ENCODE peak calls at places on chromosome 16, in six cellular contexts. U is A549, B is GM12878, C is PC-9, H is H9, Y is keratinocyte. D is an unnamed sample.

GRCh38 chr16:64416232-64417010 is 705.4 kb downstream of the CDH11 start:
- DNase-seq in Y (no peak), U (no peak), C (no peak), H (no peak), B (no peak), D (peak)

GRCh38 chr16:8730335-8730915 is 56.0 kb downstream of the ABAT start:
- DNase-seq in C (no peak), H (no peak), U (no peak), Y (peak), B (no peak), D (no peak)

GRCh38 chr16:57167951-57168350 is 17.9 kb downstream of the PSME3IP1 start:
- DNase-seq in H (no peak), U (no peak), B (no peak), Y (no peak), C (peak), D (peak)

GRCh38 chr16:75087040-75087979 is 29.3 kb downstream of the LDHD start:
- DNase-seq in B (no peak), H (no peak), C (no peak), U (no peak), Y (no peak), D (no peak)

GRCh38 chr16:4140652-4141051 is 24.4 kb upstream of the ADCY9 start:
- DNase-seq in Y (no peak), C (no peak), H (no peak), B (peak), U (no peak), D (no peak)

GRCh38 chr16:4309102-4309832 is 6.6 kb upstream of the GLIS2 start:
- DNase-seq in U (no peak), C (no peak), B (no peak), Y (no peak), H (peak), D (peak)

GRCh38 chr16:60478810-60479209 is 1557.4 kb downstream of the CDH8 start:
- DNase-seq in Y (no peak), C (no peak), U (no peak), B (no peak), H (no peak), D (no peak)

GRCh38 chr16:2476741-2477140 is 1.8 kb downstream of the TBC1D24 start:
- DNase-seq in H (no peak), C (no peak), B (no peak), U (no peak), Y (no peak), D (no peak)

GRCh38 chr16:3147046-3147756 is 12.4 kb downstream of the ZNF213 start:
- DNase-seq in C (peak), U (no peak), B (no peak), H (peak), Y (no peak), D (no peak)

GRCh38 chr16:17229766-17230165 is 241.0 kb downstream of the XYLT1 start:
- DNase-seq in Y (peak), B (no peak), U (no peak), H (no peak), C (no peak), D (no peak)

GRCh38 chr16:72990003-72990521 is 57.9 kb downstream of the ZFHX3 start:
- DNase-seq in C (peak), B (no peak), Y (peak), U (peak), H (no peak), D (no peak)

GRCh38 chr16:78794581-78795300 is 695.3 kb downstream of the WWOX start:
- DNase-seq in B (no peak), U (no peak), C (no peak), H (no peak), Y (no peak), D (no peak)

GRCh38 chr16:27708651-27709050 is 158.7 kb downstream of the KATNIP start:
- DNase-seq in Y (no peak), B (no peak), H (no peak), U (no peak), C (no peak), D (no peak)

GRCh38 chr16:26542198-26542597 is 524.5 kb upstream of the C16orf82 start:
- DNase-seq in B (no peak), H (no peak), Y (no peak), U (no peak), C (no peak), D (no peak)

GRCh38 chr16:30889721-30890120 is 4.2 kb downstream of the BCL7C start:
- DNase-seq in C (no peak), U (no peak), H (no peak), Y (no peak), B (no peak), D (no peak)

GRCh38 chr16:3769013-3769412 is 51.7 kb upstream of the TRAP1 start:
- DNase-seq in U (no peak), H (peak), C (no peak), B (no peak), Y (no peak), D (no peak)

GRCh38 chr16:31409433-31409832 is 16.3 kb downstream of the ITGAD start:
- DNase-seq in H (no peak), U (no peak), B (no peak), Y (no peak), C (peak), D (no peak)

DNA sequence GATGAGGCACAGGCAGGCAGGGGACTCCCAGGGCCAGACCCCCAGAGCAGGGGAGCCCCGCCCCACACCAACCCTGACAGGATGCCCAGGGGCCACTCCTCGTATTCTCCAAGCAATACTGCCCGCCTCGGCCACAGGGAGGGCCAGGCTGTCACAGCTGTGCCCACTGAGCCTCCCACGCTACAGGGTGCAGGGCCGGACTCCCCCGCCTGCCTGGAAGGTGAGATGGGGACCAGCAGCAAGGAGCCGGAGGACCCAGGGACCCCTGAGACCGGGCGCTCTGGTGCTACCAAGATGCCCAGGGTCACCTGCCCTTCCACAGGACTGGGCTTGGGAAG is 18.8 kb upstream of the ZFPM1 start:
- DNase-seq in H (no peak), B (no peak), C (no peak), Y (no peak), U (no peak), D (no peak)
- TF ChIP-seq CTCF in H (no peak), B (no peak), C (no peak), Y (no peak), U (no peak), D (no peak)

GRCh38 chr16:11472410-11472809 is 114.3 kb downstream of the LITAF start:
- DNase-seq in B (no peak), U (no peak), C (no peak), Y (no peak), H (no peak), D (no peak)

GRCh38 chr16:11474617-11475291 is 112.0 kb downstream of the LITAF start:
- DNase-seq in B (no peak), Y (no peak), C (peak), U (no peak), H (no peak), D (no peak)

GRCh38 chr16:11472851-11473250 is 113.9 kb downstream of the LITAF start:
- DNase-seq in H (no peak), Y (no peak), B (no peak), C (no peak), U (no peak), D (no peak)

GRCh38 chr16:11471548-11471947 is 115.2 kb downstream of the LITAF start:
- DNase-seq in Y (no peak), B (no peak), C (no peak), U (no peak), H (no peak), D (no peak)

GRCh38 chr16:11473728-11474127 is 113.0 kb downstream of the LITAF start:
- DNase-seq in H (no peak), C (no peak), B (no peak), U (no peak), Y (no peak), D (peak)
- H3K4me2 ChIP-seq in H (no peak), C (no peak), B (no peak), U (peak), Y (no peak), D (peak)

DNA sequence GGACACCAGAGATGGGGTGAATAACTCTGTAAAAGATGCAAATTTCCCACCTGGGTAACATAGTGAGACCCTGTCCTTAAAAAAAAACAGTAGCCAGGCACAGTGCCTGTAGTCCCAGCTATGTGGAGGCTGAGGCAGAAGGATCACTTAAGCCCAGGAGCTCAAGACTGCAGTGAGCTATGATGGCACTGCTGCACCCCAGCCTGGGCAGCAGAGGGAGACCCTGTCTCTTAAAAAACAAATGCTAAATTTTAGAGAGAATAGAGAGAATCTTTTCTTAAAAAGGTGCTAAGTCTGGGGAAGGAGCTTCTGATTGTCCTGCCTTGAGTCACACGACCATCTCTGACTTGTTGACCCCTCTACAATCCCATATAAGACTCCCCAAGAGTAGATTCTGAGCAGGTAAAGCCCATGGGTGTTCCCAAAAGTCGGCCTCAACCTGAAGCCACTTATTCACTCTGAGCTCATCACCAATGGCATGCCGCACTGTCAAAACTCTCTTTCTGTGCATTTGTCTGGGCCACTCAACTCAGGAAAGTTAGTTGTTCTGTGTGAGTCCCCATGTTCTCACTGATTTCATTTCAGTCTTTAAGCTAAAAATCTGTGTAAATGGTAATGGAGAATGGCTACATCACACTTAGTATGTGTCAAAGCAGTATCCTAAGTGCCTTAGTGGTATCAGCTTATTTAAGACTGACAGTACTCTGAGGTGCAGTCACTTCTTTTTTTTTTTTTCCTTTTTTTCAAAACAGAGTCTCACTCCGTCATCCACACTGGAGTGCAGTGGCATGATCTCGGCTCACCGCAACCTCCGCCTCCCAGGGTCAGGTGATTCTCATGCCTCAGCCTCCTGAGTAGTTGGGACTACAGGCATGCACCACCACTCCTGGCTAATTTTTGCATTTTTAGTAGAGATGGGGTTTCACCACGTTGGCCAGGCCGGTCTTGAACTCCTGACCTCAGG is 41.6 kb downstream of the PRKCB start:
- DNase-seq in B (no peak), U (no peak), Y (no peak), H (peak), C (no peak), D (peak)
- TF ChIP-seq CTCF in B (peak), U (no peak), Y (no peak), H (peak), C (no peak), D (peak)

DNA sequence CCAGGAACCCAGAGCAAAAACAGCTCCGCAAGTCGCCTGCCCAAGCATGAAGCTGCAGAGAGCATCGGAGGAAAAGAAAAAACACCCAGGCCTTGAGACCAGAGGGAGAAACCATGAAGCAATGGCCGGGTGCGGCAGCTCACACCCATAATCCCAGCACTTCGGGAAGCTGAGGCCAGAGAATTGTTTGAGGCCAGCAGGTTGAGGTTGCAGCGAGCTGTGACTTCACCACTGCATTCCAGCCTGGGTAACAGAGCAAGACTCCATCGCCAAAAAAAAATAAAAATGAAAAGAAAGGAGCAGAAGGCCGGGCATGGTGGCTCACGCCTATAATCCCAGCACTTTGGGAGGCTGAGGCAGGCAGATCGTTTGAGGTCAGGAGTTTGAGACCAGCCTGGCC is 40.3 kb downstream of the C16orf95 start:
- DNase-seq in U (no peak), Y (no peak), H (no peak), C (no peak), B (no peak), D (no peak)
- H3K4me2 ChIP-seq in U (no peak), Y (no peak), H (no peak), C (no peak), B (no peak), D (no peak)

DNA sequence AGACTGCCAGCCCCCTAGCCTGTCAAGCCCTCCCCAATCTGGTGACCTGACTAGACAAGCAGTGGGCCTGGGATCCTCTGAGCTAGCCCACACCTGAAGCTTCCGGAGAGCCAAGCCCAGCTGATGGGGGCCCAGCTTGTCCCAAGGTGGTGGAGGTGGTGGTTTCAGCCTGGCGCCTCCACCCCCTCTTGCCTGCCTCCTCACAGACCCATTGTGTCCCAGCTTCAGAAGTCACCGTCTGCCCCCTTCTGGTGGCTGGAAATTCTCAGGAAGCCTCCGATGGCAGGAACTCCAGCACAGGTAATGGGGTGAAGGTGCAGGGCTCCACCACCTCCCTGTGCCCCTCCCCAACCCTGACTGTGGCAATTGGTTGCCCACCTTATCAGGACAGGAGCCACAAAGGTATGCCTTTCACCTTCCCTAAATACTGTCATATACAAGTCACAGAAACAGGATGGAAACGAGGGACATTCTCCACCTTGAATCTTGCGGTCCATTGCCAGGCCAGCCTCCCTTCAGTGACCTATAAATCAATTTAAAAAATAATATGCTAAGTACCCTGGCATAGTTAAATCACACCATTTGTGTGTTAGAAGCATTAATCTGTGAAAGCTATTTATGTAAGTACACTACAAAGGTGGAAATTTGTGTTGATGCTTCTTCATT is 66.0 kb upstream of the ZNF423 start:
- DNase-seq in U (peak), H (peak), C (no peak), B (no peak), Y (no peak), D (peak)
- TF ChIP-seq CTCF in U (peak), H (peak), C (peak), B (peak), Y (peak), D (peak)

DNA sequence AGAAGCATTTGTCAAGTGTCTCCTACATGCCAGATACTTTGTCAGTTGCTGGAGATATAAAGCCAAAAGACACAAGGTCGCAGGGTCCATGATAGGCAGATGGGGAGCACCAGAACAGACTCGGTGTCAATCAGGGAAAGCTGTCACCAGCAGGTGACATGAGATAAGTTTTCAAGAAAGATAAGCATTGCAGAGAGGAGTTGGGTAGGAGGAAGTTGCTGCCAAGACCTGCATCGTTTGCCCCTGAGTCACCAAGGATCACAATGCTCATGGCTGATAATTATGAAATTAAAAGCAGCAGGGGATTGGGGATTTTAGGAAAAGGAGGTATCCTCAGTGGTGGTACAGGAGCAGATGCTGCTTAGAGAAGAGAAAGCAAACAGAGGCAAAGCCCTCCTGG is 551.1 kb upstream of the CDH11 start:
- DNase-seq in C (no peak), B (no peak), H (no peak), U (no peak), Y (no peak), D (no peak)
- H3K4me2 ChIP-seq in C (no peak), B (no peak), H (no peak), U (no peak), Y (peak), D (no peak)

DNA sequence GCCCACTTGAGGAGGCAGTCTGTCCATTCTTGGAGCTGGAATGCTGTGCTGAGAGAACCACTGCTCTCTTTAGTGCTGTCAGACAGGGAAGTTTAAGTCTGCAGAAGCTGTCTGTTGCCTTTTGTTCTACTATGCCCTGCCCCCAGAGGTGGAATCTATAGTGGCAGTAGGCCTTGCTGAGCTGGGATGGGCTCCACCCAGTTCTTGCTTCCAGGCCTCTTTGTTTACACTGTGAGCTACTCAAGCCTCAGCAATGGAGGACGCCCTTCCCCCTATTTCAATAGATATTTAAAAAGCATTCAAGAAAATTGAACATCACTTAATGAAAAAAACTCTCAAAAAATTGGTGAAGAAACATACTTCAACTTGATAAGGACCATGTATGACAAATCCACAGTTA is 313.5 kb downstream of the PHKB start:
- DNase-seq in U (no peak), H (peak), Y (no peak), B (no peak), C (peak), D (no peak)
- TF ChIP-seq CTCF in U (no peak), H (peak), Y (no peak), B (no peak), C (peak), D (no peak)

GRCh38 chr16:1327619-1327947 is 5.9 kb upstream of the BAIAP3 start:
- DNase-seq in U (no peak), H (no peak), B (no peak), Y (no peak), C (no peak), D (no peak)

GRCh38 chr16:1325673-1326371 is 7.6 kb upstream of the BAIAP3 start:
- DNase-seq in C (no peak), Y (no peak), B (no peak), U (no peak), H (no peak), D (no peak)

GRCh38 chr16:1325261-1325660 is 8.2 kb upstream of the BAIAP3 start:
- DNase-seq in H (no peak), U (no peak), B (no peak), Y (no peak), C (no peak), D (no peak)

GRCh38 chr16:1326380-1326779 is 7.1 kb upstream of the BAIAP3 start:
- DNase-seq in C (no peak), Y (no peak), U (no peak), H (no peak), B (no peak), D (no peak)

DNA sequence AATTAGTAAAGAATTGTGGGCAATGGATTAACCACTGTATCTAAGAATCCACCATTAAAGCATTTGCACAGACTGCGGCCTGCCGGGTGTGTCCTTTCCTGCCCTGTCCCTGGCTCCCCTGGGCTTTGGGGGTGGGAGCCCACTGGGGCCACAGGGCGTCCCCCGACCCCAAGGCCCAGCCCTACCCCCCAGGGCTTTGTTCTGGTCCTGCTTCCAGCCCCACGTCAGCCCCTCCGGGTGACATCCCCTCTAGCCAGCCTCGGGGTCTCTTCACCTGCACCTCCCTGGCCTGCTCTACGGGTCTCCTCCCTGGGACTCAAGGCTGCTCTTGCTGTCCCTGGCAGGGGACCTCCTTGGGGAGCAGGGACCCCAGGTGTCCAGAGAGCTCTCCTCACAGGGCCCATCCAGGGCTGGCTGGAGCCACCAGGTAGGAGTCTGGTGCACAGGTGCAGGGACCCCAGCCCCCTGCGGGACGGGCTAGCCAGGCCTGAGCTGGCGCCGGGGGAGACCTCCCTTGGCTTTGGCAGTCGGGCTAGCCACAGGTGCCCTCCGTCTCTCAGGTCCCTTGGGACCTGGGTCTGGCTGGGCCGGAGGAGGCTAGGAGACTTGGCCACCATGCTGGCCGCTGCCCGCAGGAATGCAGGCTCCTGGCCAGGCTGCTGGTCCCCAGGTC is 6.4 kb upstream of the BAIAP3 start:
- DNase-seq in U (no peak), Y (no peak), B (no peak), C (no peak), H (no peak), D (no peak)
- H3K4me2 ChIP-seq in U (no peak), Y (no peak), B (no peak), C (no peak), H (no peak), D (no peak)